ENCODE peak calls at places on chromosomes 11 and 22, in seven cellular contexts. Q is T-helper 9 cell, S is H4, B is H54, Y is EL, D is HCT116, L is EH. P is an unnamed sample.

GRCh38 chr11:119676461-119677020 is 52.5 kb downstream of the NECTIN1 start:
- DNase-seq in Q (no peak), L (peak), D (no peak), Y (peak), S (no peak), B (no peak), P (no peak)

GRCh38 chr11:77346906-77347603 is 45.6 kb upstream of the GDPD4 start:
- DNase-seq in L (peak), Q (no peak), D (no peak), S (peak), B (no peak), Y (peak), P (no peak)

GRCh38 chr11:131584694-131585592 is 214.5 kb downstream of the NTM start:
- DNase-seq in B (no peak), Q (no peak), L (no peak), S (no peak), D (no peak), Y (no peak), P (peak)

GRCh38 chr22:35868938-35869337 is 151.3 kb downstream of the APOL5 start:
- DNase-seq in Q (no peak), B (no peak), L (peak), Y (peak), S (no peak), D (no peak), P (no peak)

GRCh38 chr11:30825723-30826122 is 239.6 kb upstream of the MPPED2 start:
- DNase-seq in Y (no peak), Q (no peak), B (no peak), S (no peak), L (no peak), D (no peak), P (no peak)

GRCh38 chr11:104928831-104929230 is 30.6 kb upstream of the CASP12 start:
- DNase-seq in S (no peak), Q (no peak), L (no peak), Y (no peak), D (no peak), B (no peak), P (no peak)

GRCh38 chr22:36738416-36739020 is 35.0 kb upstream of the CACNG2 start:
- DNase-seq in Y (no peak), S (no peak), D (no peak), L (no peak), Q (no peak), B (no peak), P (no peak)

GRCh38 chr11:105046898-105047579 is 1.9 kb upstream of the CARD16 start:
- DNase-seq in L (peak), B (peak), Q (no peak), S (peak), D (no peak), Y (peak), P (no peak)

GRCh38 chr11:65430406-65431217 is 8.0 kb downstream of the NEAT1 start:
- DNase-seq in B (no peak), L (peak), Y (peak), Q (no peak), S (peak), D (no peak), P (no peak)

GRCh38 chr11:71454470-71455113 is 1.6 kb downstream of the NADSYN1 start:
- DNase-seq in D (no peak), L (no peak), B (no peak), Y (no peak), Q (peak), S (no peak), P (no peak)

GRCh38 chr11:74417379-74417804 is 19.2 kb upstream of the PGM2L1 start:
- DNase-seq in L (peak), Y (peak), Q (no peak), D (no peak), S (peak), B (no peak), P (no peak)

GRCh38 chr22:45263790-45264269 is 20.9 kb upstream of the UPK3A start:
- DNase-seq in B (no peak), D (peak), Y (peak), S (peak), L (peak), Q (no peak), P (peak)

GRCh38 chr11:8086001-8086479 is 5.0 kb downstream of the TUB start:
- DNase-seq in L (peak), Y (no peak), B (no peak), S (no peak), Q (no peak), D (no peak), P (no peak)

GRCh38 chr11:45669146-45669545 is 3.7 kb upstream of the CHST1 start:
- DNase-seq in D (no peak), B (no peak), S (no peak), Q (no peak), L (no peak), Y (no peak), P (no peak)

GRCh38 chr11:69888671-69889076 is 69.5 kb upstream of the FGF3 start:
- DNase-seq in S (peak), L (peak), Q (peak), Y (peak), B (peak), D (peak), P (peak)

GRCh38 chr11:114166897-114167323 is 107.4 kb downstream of the ZBTB16 start:
- DNase-seq in D (no peak), B (no peak), S (peak), Q (no peak), L (peak), Y (peak), P (peak)

GRCh38 chr11:19903620-19904069 is 191.0 kb downstream of the NAV2 start:
- DNase-seq in D (peak), B (no peak), Y (peak), L (peak), S (peak), Q (peak), P (peak)

GRCh38 chr11:74090701-74091100 is 80.1 kb downstream of the C2CD3 start:
- DNase-seq in Y (no peak), S (no peak), B (no peak), D (no peak), L (peak), Q (no peak), P (no peak)

P was measured in midbrain.